ENCODE peak calls at places on chromosomes 12 and 14, in seven cellular contexts. V, Y, R, M, Q, C and T are unnamed samples.

GRCh38 chr14:21748869-21749303 is 75.3 kb upstream of the OR4E1 start:
- DNase-seq in R (no peak), Y (peak), V (no peak), M (peak), C (peak), Q (peak), T (peak)

GRCh38 chr14:70811578-70811977 is 2.3 kb upstream of the MAP3K9 start:
- DNase-seq in V (no peak), R (no peak), C (no peak), Q (no peak), M (no peak), Y (no peak), T (no peak)

GRCh38 chr12:19894803-19895202 is 455.5 kb downstream of the AEBP2 start:
- DNase-seq in C (no peak), Q (no peak), R (no peak), Y (no peak), V (no peak), M (peak), T (peak)

GRCh38 chr14:91038439-91038838 is 22.0 kb downstream of the RPS6KA5 start:
- DNase-seq in Y (peak), V (no peak), M (peak), R (no peak), C (no peak), Q (no peak), T (peak)

GRCh38 chr12:28460420-28461130 is 270.3 kb downstream of the CCDC91 start:
- DNase-seq in V (no peak), Y (no peak), C (no peak), Q (no peak), R (no peak), M (no peak), T (no peak)

GRCh38 chr12:122094735-122095561 is 16.4 kb downstream of the MLXIP start:
- DNase-seq in V (no peak), R (no peak), Y (peak), C (peak), M (peak), Q (no peak), T (peak)

GRCh38 chr14:100972134-100972905 is 68.8 kb upstream of the RTL1 start:
- DNase-seq in C (peak), Q (no peak), R (no peak), Y (no peak), M (no peak), V (no peak), T (peak)

GRCh38 chr12:56165369-56165768 is 7.2 kb downstream of the MYL6 start:
- DNase-seq in C (no peak), V (no peak), M (no peak), Y (no peak), R (no peak), Q (no peak), T (no peak)

GRCh38 chr14:65613251-65613650 is 200.7 kb downstream of the FUT8 start:
- DNase-seq in Y (peak), C (no peak), M (no peak), V (no peak), R (no peak), Q (no peak), T (no peak)

GRCh38 chr12:125015680-125016310 is 22.4 kb downstream of the BRI3BP start:
- DNase-seq in Q (no peak), R (no peak), C (peak), Y (no peak), M (no peak), V (no peak), T (no peak)

GRCh38 chr14:102696332-102696731 is 80.9 kb upstream of the TRAF3 start:
- DNase-seq in Y (no peak), V (no peak), C (no peak), Q (no peak), M (no peak), R (no peak), T (no peak)

DNA sequence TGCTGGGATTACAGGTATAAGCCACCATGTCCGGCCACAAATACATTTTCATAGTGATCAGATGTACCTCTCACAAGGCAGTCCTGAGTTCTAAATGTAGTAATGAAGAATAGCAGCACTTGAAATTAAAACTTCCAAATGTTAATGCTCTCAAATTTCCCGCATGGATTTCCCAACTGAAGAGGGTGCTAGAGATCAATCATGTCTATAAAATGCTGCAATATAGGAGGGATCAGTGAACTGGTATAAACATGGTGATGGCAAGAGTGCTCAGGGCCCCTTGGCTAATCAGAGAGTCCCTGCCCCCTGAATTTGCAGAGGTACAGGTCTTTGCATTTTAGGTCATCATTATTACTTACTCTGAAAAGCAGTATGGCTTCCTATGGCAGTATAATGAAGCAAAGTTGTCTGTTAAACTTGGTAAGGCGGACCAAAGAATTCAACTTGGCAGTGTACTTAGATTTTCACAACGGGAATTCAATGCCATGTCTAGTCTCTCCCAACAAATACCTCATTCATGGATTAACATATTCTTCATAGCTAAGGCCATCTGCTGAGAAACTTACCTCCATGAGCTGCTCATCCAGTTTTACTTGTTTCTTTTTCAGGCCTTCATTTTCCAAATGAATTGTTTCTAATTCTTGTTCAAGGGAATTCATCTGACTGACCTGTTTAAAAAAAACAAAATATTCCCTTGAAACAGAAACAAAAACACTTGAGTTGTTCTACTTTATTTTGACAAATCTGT is 67.0 kb upstream of the SAV1 start:
- DNase-seq in R (no peak), Q (no peak), V (no peak), M (no peak), C (no peak), Y (no peak), T (peak)
- TF ChIP-seq CTCF in R (no peak), Q (no peak), V (no peak), M (no peak), C (no peak), Y (no peak), T (peak)

GRCh38 chr12:54011665-54012532 is 3.1 kb downstream of the HOXC8 start:
- DNase-seq in Q (no peak), Y (no peak), R (no peak), C (no peak), V (no peak), M (no peak), T (no peak)
- H3K4me3 ChIP-seq in Q (no peak), Y (no peak), R (no peak), C (no peak), V (no peak), M (no peak), T (peak)

DNA sequence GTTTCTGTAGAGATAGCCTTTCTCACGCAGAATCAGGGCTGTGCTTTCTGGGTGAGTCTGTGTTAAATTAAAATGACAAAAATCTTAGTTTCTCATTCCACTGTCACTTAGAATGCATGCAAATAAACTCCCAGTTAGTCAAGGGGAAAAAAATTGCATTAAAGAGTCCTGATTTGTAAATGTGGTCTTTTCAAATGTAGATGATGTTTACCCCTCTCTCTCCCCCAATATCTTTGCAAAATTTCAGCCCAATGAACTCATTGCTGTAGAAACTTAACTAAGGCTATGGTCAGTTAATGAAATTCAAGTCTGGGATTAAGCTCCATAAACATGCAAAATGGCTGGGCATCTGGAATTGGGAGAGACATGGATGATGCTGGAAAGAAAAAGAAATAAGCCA is 77.9 kb upstream of the MGAT4C start:
- DNase-seq in Y (no peak), R (no peak), C (no peak), V (no peak), Q (no peak), M (no peak), T (no peak)
- TF ChIP-seq CTCF in Y (no peak), R (no peak), C (no peak), V (no peak), Q (no peak), M (no peak), T (no peak)

DNA sequence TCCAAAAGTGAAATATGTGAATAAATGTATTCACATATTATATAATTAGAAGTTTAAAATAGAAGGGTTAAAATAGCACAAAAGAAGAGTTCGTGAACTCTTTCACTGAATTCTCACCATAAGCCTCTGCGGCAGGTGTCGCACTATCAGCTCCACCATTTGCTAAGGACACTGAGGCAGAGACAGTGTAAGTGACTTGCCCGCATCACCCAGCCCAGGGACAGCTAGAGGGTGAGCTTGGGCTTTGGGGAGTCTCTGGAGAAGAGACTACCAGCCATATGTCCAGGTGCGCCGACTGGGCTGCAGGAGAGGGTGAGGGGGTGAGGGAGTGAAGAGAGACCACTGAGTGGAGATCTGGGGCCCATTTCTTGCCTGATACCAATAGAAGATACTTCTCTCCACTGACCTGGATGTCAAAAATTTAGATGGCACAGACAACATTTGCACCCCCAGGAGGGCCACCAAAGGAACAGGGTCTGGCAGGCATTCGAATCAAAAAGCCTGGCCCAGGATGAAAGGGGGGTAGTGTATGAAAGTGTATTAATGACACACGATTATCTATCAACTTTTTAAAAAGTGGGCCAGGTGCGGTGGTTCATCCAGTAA is 28.5 kb downstream of the FAIM2 start:
- DNase-seq in Y (no peak), Q (no peak), R (no peak), V (peak), M (no peak), C (no peak), T (no peak)
- H3K4me3 ChIP-seq in Y (no peak), Q (no peak), R (no peak), V (no peak), M (no peak), C (no peak), T (no peak)

GRCh38 chr12:94200069-94200468 is 51.7 kb downstream of the PLXNC1 start:
- DNase-seq in R (no peak), V (no peak), Q (no peak), C (no peak), M (no peak), Y (no peak), T (no peak)

GRCh38 chr12:94195483-94195882 is 47.1 kb downstream of the PLXNC1 start:
- DNase-seq in Q (no peak), V (no peak), Y (no peak), R (no peak), C (no peak), M (no peak), T (no peak)

GRCh38 chr12:94200695-94201094 is 52.3 kb downstream of the PLXNC1 start:
- DNase-seq in Q (no peak), M (no peak), R (no peak), V (no peak), C (no peak), Y (no peak), T (no peak)

GRCh38 chr12:94198469-94198868 is 50.1 kb downstream of the PLXNC1 start:
- DNase-seq in V (no peak), Y (no peak), Q (no peak), M (no peak), C (no peak), R (no peak), T (no peak)

DNA sequence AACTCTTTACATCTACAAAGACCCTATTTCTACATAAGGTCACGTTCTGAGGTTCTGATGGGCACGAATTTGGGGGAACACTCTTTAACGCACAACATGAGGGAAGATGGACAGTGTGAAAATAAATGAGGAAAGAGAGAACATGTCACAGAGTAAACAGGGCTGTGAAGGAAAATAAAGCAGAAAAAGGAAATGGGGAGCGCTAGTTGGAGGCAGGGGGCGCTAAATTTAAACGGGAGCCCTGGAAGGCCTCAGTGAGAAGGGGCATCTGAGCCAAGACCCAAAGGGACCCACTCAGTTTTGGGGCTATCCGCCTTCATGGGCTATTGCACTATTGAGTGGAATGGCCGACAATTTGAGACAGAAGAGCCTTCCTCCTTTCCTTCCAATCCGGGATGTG is 50.5 kb downstream of the PLXNC1 start:
- DNase-seq in Q (peak), M (no peak), C (no peak), V (no peak), R (no peak), Y (no peak), T (no peak)
- TF ChIP-seq CTCF in Q (peak), M (no peak), C (no peak), V (no peak), R (no peak), Y (no peak), T (no peak)